ENCODE peak calls at places on chromosomes 2 and 18, in seven cellular contexts. One of them, this sample, is unnamed.

GRCh38 chr2:150466770-150467640 is 20.5 kb downstream of the RND3 start:
- DNase-seq in body of pancreas: no peak
- DNase-seq in HepG2: no peak
- DNase-seq in IMR-90: peak
- DNase-seq in H54: no peak
- DNase-seq in spleen: no peak
- DNase-seq in NB4: no peak
- DNase-seq in this sample: no peak

GRCh38 chr2:14634223-14634884 is 1.8 kb downstream of the LRATD1 start:
- DNase-seq in body of pancreas: peak
- DNase-seq in HepG2: peak
- DNase-seq in IMR-90: peak
- DNase-seq in H54: no peak
- DNase-seq in spleen: peak
- DNase-seq in NB4: no peak
- DNase-seq in this sample: peak

GRCh38 chr2:173982918-173983317 is 17.7 kb upstream of the SP3 start:
- DNase-seq in body of pancreas: peak
- DNase-seq in HepG2: no peak
- DNase-seq in IMR-90: peak
- DNase-seq in H54: no peak
- DNase-seq in spleen: no peak
- DNase-seq in NB4: no peak
- DNase-seq in this sample: no peak

GRCh38 chr2:85761512-85761944 is 7.7 kb downstream of the ATOH8 start:
- DNase-seq in body of pancreas: no peak
- DNase-seq in HepG2: peak
- DNase-seq in IMR-90: no peak
- DNase-seq in H54: no peak
- DNase-seq in spleen: no peak
- DNase-seq in NB4: no peak
- DNase-seq in this sample: no peak

GRCh38 chr2:29628078-29628765 is 293.2 kb downstream of the ALK start:
- DNase-seq in body of pancreas: no peak
- DNase-seq in HepG2: no peak
- DNase-seq in IMR-90: peak
- DNase-seq in H54: no peak
- DNase-seq in spleen: no peak
- DNase-seq in NB4: no peak
- DNase-seq in this sample: no peak

GRCh38 chr2:199485732-199486335 is 28.1 kb upstream of the SATB2 start:
- DNase-seq in body of pancreas: peak
- DNase-seq in HepG2: peak
- DNase-seq in IMR-90: peak
- DNase-seq in H54: peak
- DNase-seq in spleen: no peak
- DNase-seq in NB4: peak
- DNase-seq in this sample: peak

GRCh38 chr2:179233626-179234430 is 30.8 kb downstream of the SESTD1 start:
- DNase-seq in body of pancreas: no peak
- DNase-seq in HepG2: peak
- DNase-seq in IMR-90: no peak
- DNase-seq in H54: no peak
- DNase-seq in spleen: no peak
- DNase-seq in NB4: no peak
- DNase-seq in this sample: no peak

GRCh38 chr2:241659150-241659739 is 21.8 kb downstream of the ATG4B start:
- DNase-seq in body of pancreas: peak
- DNase-seq in HepG2: peak
- DNase-seq in IMR-90: peak
- DNase-seq in H54: no peak
- DNase-seq in spleen: no peak
- DNase-seq in NB4: peak
- DNase-seq in this sample: peak

GRCh38 chr2:190837991-190838390 is 42.6 kb upstream of the GLS start:
- DNase-seq in body of pancreas: no peak
- DNase-seq in HepG2: no peak
- DNase-seq in IMR-90: no peak
- DNase-seq in H54: no peak
- DNase-seq in spleen: no peak
- DNase-seq in NB4: no peak
- DNase-seq in this sample: no peak

GRCh38 chr2:152924722-152925121 is 206.3 kb downstream of the ARL6IP6 start:
- DNase-seq in body of pancreas: peak
- DNase-seq in HepG2: no peak
- DNase-seq in IMR-90: no peak
- DNase-seq in H54: no peak
- DNase-seq in spleen: no peak
- DNase-seq in NB4: no peak
- DNase-seq in this sample: no peak

GRCh38 chr2:148552675-148553331 is 91.7 kb upstream of the EPC2 start:
- DNase-seq in body of pancreas: no peak
- DNase-seq in HepG2: no peak
- DNase-seq in IMR-90: peak
- DNase-seq in H54: no peak
- DNase-seq in spleen: no peak
- DNase-seq in NB4: peak
- DNase-seq in this sample: peak

GRCh38 chr2:231985823-231986261 is 24.3 kb downstream of the DIS3L2 start:
- DNase-seq in body of pancreas: no peak
- DNase-seq in HepG2: no peak
- DNase-seq in IMR-90: no peak
- DNase-seq in H54: no peak
- DNase-seq in spleen: no peak
- DNase-seq in NB4: peak
- DNase-seq in this sample: peak

GRCh38 chr2:159744363-159744762 is 32.1 kb downstream of the MARCHF7 start:
- DNase-seq in body of pancreas: no peak
- DNase-seq in HepG2: no peak
- DNase-seq in IMR-90: peak
- DNase-seq in H54: no peak
- DNase-seq in spleen: no peak
- DNase-seq in NB4: no peak
- DNase-seq in this sample: no peak

GRCh38 chr2:11541693-11542274 is 7.9 kb downstream of the GREB1 start:
- DNase-seq in body of pancreas: no peak
- DNase-seq in HepG2: no peak
- DNase-seq in IMR-90: no peak
- DNase-seq in H54: no peak
- DNase-seq in spleen: no peak
- DNase-seq in NB4: peak
- DNase-seq in this sample: no peak

GRCh38 chr2:23312996-23313606 is 71.9 kb upstream of the KLHL29 start:
- DNase-seq in body of pancreas: no peak
- DNase-seq in HepG2: no peak
- DNase-seq in IMR-90: no peak
- DNase-seq in H54: peak
- DNase-seq in spleen: no peak
- DNase-seq in NB4: peak
- DNase-seq in this sample: peak

GRCh38 chr2:133200684-133201421 is 367.4 kb downstream of the NCKAP5 start:
- DNase-seq in body of pancreas: no peak
- DNase-seq in HepG2: no peak
- DNase-seq in IMR-90: peak
- DNase-seq in H54: peak
- DNase-seq in spleen: no peak
- DNase-seq in NB4: no peak
- DNase-seq in this sample: no peak

GRCh38 chr2:172516299-172516698 is 39.6 kb upstream of the PDK1 start:
- DNase-seq in body of pancreas: no peak
- DNase-seq in HepG2: no peak
- DNase-seq in IMR-90: peak
- DNase-seq in H54: no peak
- DNase-seq in spleen: no peak
- DNase-seq in NB4: peak
- DNase-seq in this sample: peak

GRCh38 chr18:21851327-21851961 is 110.9 kb downstream of the MIB1 start:
- DNase-seq in body of pancreas: no peak
- DNase-seq in HepG2: no peak
- DNase-seq in IMR-90: peak
- DNase-seq in H54: no peak
- DNase-seq in spleen: no peak
- DNase-seq in NB4: peak
- DNase-seq in this sample: peak

GRCh38 chr18:78978336-78979057 is 1.1 kb upstream of the SALL3 start:
- DNase-seq in body of pancreas: no peak
- DNase-seq in HepG2: no peak
- DNase-seq in IMR-90: no peak
- DNase-seq in H54: no peak
- DNase-seq in spleen: no peak
- DNase-seq in NB4: no peak
- DNase-seq in this sample: no peak

GRCh38 chr2:188303363-188304031 is 11.8 kb downstream of the GULP1 start:
- DNase-seq in body of pancreas: no peak
- DNase-seq in HepG2: no peak
- DNase-seq in IMR-90: peak
- DNase-seq in H54: peak
- DNase-seq in spleen: no peak
- DNase-seq in NB4: no peak
- DNase-seq in this sample: no peak

GRCh38 chr2:126325202-126325601 is 330.8 kb upstream of the GYPC start:
- DNase-seq in body of pancreas: no peak
- DNase-seq in HepG2: no peak
- DNase-seq in IMR-90: no peak
- DNase-seq in H54: no peak
- DNase-seq in spleen: no peak
- DNase-seq in NB4: no peak
- DNase-seq in this sample: no peak
- TF ChIP-seq POLR2A in body of pancreas: no peak
- TF ChIP-seq POLR2A in HepG2: no peak
- TF ChIP-seq POLR2A in IMR-90: no peak
- TF ChIP-seq POLR2A in H54: no peak
- TF ChIP-seq POLR2A in spleen: no peak
- TF ChIP-seq POLR2A in NB4: no peak
- TF ChIP-seq POLR2A in this sample: no peak

GRCh38 chr2:130796280-130796679 is 40.4 kb upstream of the ARHGEF4 start:
- DNase-seq in body of pancreas: no peak
- DNase-seq in HepG2: no peak
- DNase-seq in IMR-90: no peak
- DNase-seq in H54: no peak
- DNase-seq in spleen: peak
- DNase-seq in NB4: peak
- DNase-seq in this sample: no peak

GRCh38 chr2:130795431-130795830 is 40.1 kb downstream of the AMER3 start:
- DNase-seq in body of pancreas: no peak
- DNase-seq in HepG2: no peak
- DNase-seq in IMR-90: no peak
- DNase-seq in H54: no peak
- DNase-seq in spleen: peak
- DNase-seq in NB4: peak
- DNase-seq in this sample: no peak

GRCh38 chr2:130798472-130799221 is 38.1 kb upstream of the ARHGEF4 start:
- DNase-seq in body of pancreas: no peak
- DNase-seq in HepG2: no peak
- DNase-seq in IMR-90: no peak
- DNase-seq in H54: no peak
- DNase-seq in spleen: peak
- DNase-seq in NB4: no peak
- DNase-seq in this sample: no peak

GRCh38 chr2:130799295-130799694 is 37.4 kb upstream of the ARHGEF4 start:
- DNase-seq in body of pancreas: no peak
- DNase-seq in HepG2: no peak
- DNase-seq in IMR-90: no peak
- DNase-seq in H54: no peak
- DNase-seq in spleen: no peak
- DNase-seq in NB4: peak
- DNase-seq in this sample: no peak

DNA sequence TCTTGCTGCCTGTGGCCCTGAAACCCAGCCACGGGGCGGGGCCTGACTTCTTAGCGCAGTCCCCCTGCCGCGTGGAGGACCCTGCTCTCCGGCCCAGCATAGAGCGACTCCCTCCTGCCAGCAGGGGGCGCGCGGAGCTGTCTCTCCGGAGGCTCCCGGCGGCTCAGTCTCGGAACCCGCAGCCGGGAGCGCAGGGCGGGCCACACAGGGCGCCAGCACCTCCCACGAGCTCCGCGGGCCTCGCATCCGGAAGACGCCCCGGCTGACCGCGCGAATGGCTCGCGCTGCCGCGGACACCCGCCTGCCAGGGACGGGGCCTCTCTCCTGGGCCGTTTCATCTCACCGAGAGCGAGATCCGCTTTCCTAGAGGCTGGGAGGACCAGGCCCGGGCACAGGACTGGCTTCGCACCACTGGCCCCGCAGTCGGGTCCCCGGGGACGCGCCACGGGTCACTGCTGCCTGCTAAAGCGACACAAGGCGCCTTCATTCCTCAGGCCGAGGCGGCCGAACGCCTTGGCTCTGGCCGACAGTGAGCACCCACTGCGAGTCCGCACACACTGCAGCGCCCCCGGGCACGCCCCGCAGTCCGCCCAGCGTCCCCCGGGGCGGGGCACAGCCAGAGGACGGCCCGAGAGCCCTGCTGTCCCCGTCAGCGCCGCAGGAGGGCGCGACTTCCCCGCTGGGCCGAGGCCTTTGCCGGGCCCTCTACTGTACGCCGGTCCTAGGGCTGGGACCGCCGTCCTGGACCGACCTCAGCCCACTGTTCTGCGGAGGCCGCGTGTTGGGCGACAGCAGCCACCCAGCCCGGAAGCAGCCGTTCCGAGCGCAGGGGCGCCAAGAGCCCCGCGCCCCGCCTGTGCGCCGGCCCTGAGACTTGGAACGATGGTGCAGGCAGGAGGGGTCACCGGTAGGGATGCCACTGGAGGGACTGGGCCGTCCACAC is 39.0 kb upstream of the ARHGEF4 start:
- DNase-seq in body of pancreas: peak
- DNase-seq in HepG2: peak
- DNase-seq in IMR-90: peak
- DNase-seq in H54: peak
- DNase-seq in spleen: peak
- DNase-seq in NB4: peak
- DNase-seq in this sample: peak
- TF ChIP-seq POLR2A in body of pancreas: peak
- TF ChIP-seq POLR2A in HepG2: no peak
- TF ChIP-seq POLR2A in IMR-90: no peak
- TF ChIP-seq POLR2A in H54: peak
- TF ChIP-seq POLR2A in spleen: no peak
- TF ChIP-seq POLR2A in NB4: no peak
- TF ChIP-seq POLR2A in this sample: no peak

DNA sequence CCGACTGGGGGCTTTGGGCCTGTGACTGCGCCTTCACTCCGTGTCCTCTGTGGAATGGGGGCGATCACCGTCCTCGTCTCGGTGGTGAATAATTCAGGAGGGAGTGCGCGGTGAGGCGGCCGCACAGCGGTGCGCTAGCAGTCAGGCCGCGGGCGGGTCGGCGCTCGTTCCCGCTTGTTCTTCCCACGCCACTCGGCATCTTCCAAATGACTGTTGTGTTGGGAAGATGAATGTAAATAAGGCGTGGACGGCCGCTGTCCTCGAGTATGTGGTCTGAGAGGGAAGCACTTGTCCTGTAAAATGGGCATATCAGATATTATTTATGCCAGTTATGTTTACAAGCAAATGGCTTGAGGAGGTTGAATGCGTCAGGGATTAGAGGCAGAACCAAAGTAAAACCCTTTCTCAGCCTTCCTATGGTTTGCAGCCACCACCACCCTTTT is 607 bp upstream of the VPS4B start:
- DNase-seq in body of pancreas: no peak
- DNase-seq in HepG2: no peak
- DNase-seq in IMR-90: no peak
- DNase-seq in H54: no peak
- DNase-seq in spleen: peak
- DNase-seq in NB4: no peak
- DNase-seq in this sample: no peak
- TF ChIP-seq POLR2A in body of pancreas: no peak
- TF ChIP-seq POLR2A in HepG2: peak
- TF ChIP-seq POLR2A in IMR-90: no peak
- TF ChIP-seq POLR2A in H54: no peak
- TF ChIP-seq POLR2A in spleen: no peak
- TF ChIP-seq POLR2A in NB4: no peak
- TF ChIP-seq POLR2A in this sample: no peak

GRCh38 chr2:216111122-216111521 is 2.0 kb downstream of the XRCC5 start:
- DNase-seq in body of pancreas: no peak
- DNase-seq in HepG2: no peak
- DNase-seq in IMR-90: no peak
- DNase-seq in H54: no peak
- DNase-seq in spleen: no peak
- DNase-seq in NB4: no peak
- DNase-seq in this sample: no peak
- TF ChIP-seq POLR2A in body of pancreas: no peak
- TF ChIP-seq POLR2A in HepG2: no peak
- TF ChIP-seq POLR2A in IMR-90: no peak
- TF ChIP-seq POLR2A in H54: no peak
- TF ChIP-seq POLR2A in spleen: no peak
- TF ChIP-seq POLR2A in NB4: no peak
- TF ChIP-seq POLR2A in this sample: no peak